ENCODE peak calls at places on chromosomes 13 and 19, in five cellular contexts. One of them, this sample, is unnamed.

GRCh38 chr13:51425410-51426042 is 27.3 kb downstream of the INTS6 start:
- DNase-seq in K562: no peak
- DNase-seq in IMR-90: peak
- DNase-seq in SK-N-SH: no peak
- DNase-seq in GM12878: no peak
- DNase-seq in this sample: no peak

GRCh38 chr13:51768976-51769375 is 35.0 kb downstream of the DHRS12 start:
- DNase-seq in K562: no peak
- DNase-seq in IMR-90: no peak
- DNase-seq in GM12878: no peak
- DNase-seq in SK-N-SH: no peak
- DNase-seq in this sample: no peak

GRCh38 chr19:15169541-15170285 is 31.1 kb downstream of the NOTCH3 start:
- DNase-seq in K562: peak
- DNase-seq in GM12878: no peak
- DNase-seq in SK-N-SH: no peak
- DNase-seq in IMR-90: no peak
- DNase-seq in this sample: no peak

GRCh38 chr13:51230473-51231105 is 8.4 kb downstream of the FAM124A start:
- DNase-seq in IMR-90: peak
- DNase-seq in SK-N-SH: no peak
- DNase-seq in K562: no peak
- DNase-seq in GM12878: no peak
- DNase-seq in this sample: no peak

GRCh38 chr13:40666058-40666904 is at the start of gene FOXO1:
- DNase-seq in K562: peak
- DNase-seq in GM12878: no peak
- DNase-seq in SK-N-SH: peak
- DNase-seq in IMR-90: peak
- DNase-seq in this sample: peak

GRCh38 chr19:51948979-51949378 is 21.7 kb downstream of the ZNF613 start:
- DNase-seq in K562: peak
- DNase-seq in SK-N-SH: peak
- DNase-seq in IMR-90: peak
- DNase-seq in GM12878: no peak
- DNase-seq in this sample: no peak

GRCh38 chr19:54030895-54031586 is 32.7 kb downstream of the VSTM1 start:
- DNase-seq in IMR-90: peak
- DNase-seq in GM12878: no peak
- DNase-seq in SK-N-SH: no peak
- DNase-seq in K562: peak
- DNase-seq in this sample: no peak

GRCh38 chr19:39919976-39920375 is 14.5 kb downstream of the FCGBP start:
- DNase-seq in K562: no peak
- DNase-seq in SK-N-SH: no peak
- DNase-seq in IMR-90: no peak
- DNase-seq in GM12878: no peak
- DNase-seq in this sample: no peak

GRCh38 chr19:31257025-31257424 is 92.2 kb downstream of the TSHZ3 start:
- DNase-seq in SK-N-SH: no peak
- DNase-seq in K562: no peak
- DNase-seq in GM12878: no peak
- DNase-seq in IMR-90: no peak
- DNase-seq in this sample: no peak

GRCh38 chr19:46609511-46610412 is 8.6 kb downstream of the CALM3 start:
- DNase-seq in SK-N-SH: peak
- DNase-seq in GM12878: no peak
- DNase-seq in IMR-90: no peak
- DNase-seq in K562: no peak
- DNase-seq in this sample: no peak

GRCh38 chr19:34120846-34121639 is 51.3 kb upstream of the LSM14A start:
- DNase-seq in GM12878: no peak
- DNase-seq in SK-N-SH: peak
- DNase-seq in IMR-90: peak
- DNase-seq in K562: peak
- DNase-seq in this sample: peak

GRCh38 chr13:110912651-110913051 is 2.2 kb downstream of the ANKRD10 start:
- DNase-seq in GM12878: no peak
- DNase-seq in K562: no peak
- DNase-seq in IMR-90: peak
- DNase-seq in SK-N-SH: no peak
- DNase-seq in this sample: peak

GRCh38 chr13:106532111-106532929 is 3.1 kb downstream of the EFNB2 start:
- DNase-seq in SK-N-SH: peak
- DNase-seq in GM12878: no peak
- DNase-seq in K562: no peak
- DNase-seq in IMR-90: peak
- DNase-seq in this sample: no peak

GRCh38 chr19:3980353-3981251 is 4.7 kb downstream of the EEF2 start:
- DNase-seq in K562: no peak
- DNase-seq in IMR-90: no peak
- DNase-seq in GM12878: no peak
- DNase-seq in SK-N-SH: peak
- DNase-seq in this sample: no peak

GRCh38 chr13:25869941-25870340 is 181.9 kb downstream of the SHISA2 start:
- DNase-seq in IMR-90: no peak
- DNase-seq in GM12878: no peak
- DNase-seq in K562: no peak
- DNase-seq in SK-N-SH: no peak
- DNase-seq in this sample: no peak

GRCh38 chr13:37225414-37226047 is 120.1 kb upstream of the CSNK1A1L start:
- DNase-seq in SK-N-SH: no peak
- DNase-seq in K562: no peak
- DNase-seq in GM12878: no peak
- DNase-seq in IMR-90: peak
- DNase-seq in this sample: no peak

GRCh38 chr13:91144054-91144453 is 203.4 kb upstream of the MIR17HG start:
- DNase-seq in SK-N-SH: peak
- DNase-seq in K562: no peak
- DNase-seq in GM12878: no peak
- DNase-seq in IMR-90: no peak
- DNase-seq in this sample: no peak

GRCh38 chr13:111590796-111591195 is 270.4 kb downstream of the TEX29 start:
- DNase-seq in GM12878: no peak
- DNase-seq in K562: no peak
- DNase-seq in SK-N-SH: no peak
- DNase-seq in IMR-90: no peak
- DNase-seq in this sample: no peak

GRCh38 chr19:2051771-2052704 is 994 bp upstream of the MKNK2 start:
- DNase-seq in IMR-90: no peak
- DNase-seq in SK-N-SH: no peak
- DNase-seq in K562: no peak
- DNase-seq in GM12878: peak
- DNase-seq in this sample: no peak

GRCh38 chr13:106161186-106161585 is 374.3 kb downstream of the EFNB2 start:
- DNase-seq in SK-N-SH: no peak
- DNase-seq in GM12878: no peak
- DNase-seq in IMR-90: no peak
- DNase-seq in K562: no peak
- DNase-seq in this sample: no peak

GRCh38 chr19:54470991-54471782 is 1.9 kb downstream of the CDC42EP5 start:
- DNase-seq in IMR-90: no peak
- DNase-seq in GM12878: no peak
- DNase-seq in SK-N-SH: no peak
- DNase-seq in K562: peak
- DNase-seq in this sample: no peak

GRCh38 chr13:34561033-34561432 is 381.0 kb upstream of the NBEA start:
- DNase-seq in SK-N-SH: no peak
- DNase-seq in K562: no peak
- DNase-seq in GM12878: no peak
- DNase-seq in IMR-90: no peak
- DNase-seq in this sample: no peak

GRCh38 chr19:6214881-6215541 is 64.8 kb downstream of the MLLT1 start:
- DNase-seq in K562: no peak
- DNase-seq in SK-N-SH: no peak
- DNase-seq in IMR-90: no peak
- DNase-seq in GM12878: no peak
- DNase-seq in this sample: no peak

GRCh38 chr13:90686438-90686837 is 661.0 kb upstream of the MIR17HG start:
- DNase-seq in GM12878: no peak
- DNase-seq in K562: no peak
- DNase-seq in SK-N-SH: no peak
- DNase-seq in IMR-90: peak
- DNase-seq in this sample: no peak

DNA sequence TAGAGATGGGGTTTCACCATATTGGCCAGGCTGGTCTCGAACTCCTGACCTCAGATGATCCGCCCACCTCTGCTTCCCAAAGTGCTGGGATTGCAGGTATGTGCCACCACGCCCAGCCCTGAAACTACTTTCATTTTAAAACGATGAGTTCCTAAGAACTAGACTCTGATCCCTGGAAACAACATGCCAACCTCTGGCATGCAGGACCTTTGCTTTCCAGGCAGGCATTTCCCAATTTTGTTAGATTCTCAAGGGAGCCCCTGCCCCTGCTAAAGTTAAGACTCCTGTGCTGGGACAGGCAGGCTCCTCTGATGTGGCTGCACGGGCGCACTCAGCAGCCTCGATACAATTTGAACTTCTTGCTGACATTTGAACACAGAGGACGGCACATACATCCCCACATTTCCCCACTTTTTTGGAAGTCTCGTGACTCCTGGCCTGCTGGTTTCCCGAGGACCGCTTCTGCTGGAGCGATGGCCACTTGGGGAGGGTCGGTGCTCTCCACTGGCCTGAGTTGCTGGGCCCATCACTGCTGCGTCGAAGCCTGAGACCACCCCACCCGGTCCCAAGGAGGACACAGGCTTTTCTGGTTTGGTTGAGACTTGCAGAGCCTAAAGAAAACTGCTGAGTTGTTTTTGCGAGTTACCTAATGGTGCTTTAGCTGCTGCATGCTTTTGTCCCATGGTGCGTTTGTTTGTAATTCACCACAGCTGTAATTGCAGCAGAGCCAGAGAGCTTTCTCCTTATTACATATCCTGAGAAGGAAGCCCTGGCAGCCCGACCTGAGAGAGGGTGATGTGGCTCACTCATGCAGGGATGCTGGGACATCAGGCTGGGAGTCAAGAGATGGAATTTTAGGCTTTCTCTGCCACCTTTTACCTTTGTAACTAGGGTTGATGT is 8.2 kb downstream of the ATP11A start:
- DNase-seq in SK-N-SH: no peak
- DNase-seq in GM12878: no peak
- DNase-seq in IMR-90: peak
- DNase-seq in K562: no peak
- DNase-seq in this sample: no peak
- TF ChIP-seq RCOR1 in SK-N-SH: no peak
- TF ChIP-seq RCOR1 in GM12878: no peak
- TF ChIP-seq RCOR1 in IMR-90: no peak
- TF ChIP-seq RCOR1 in K562: no peak
- TF ChIP-seq RCOR1 in this sample: no peak

DNA sequence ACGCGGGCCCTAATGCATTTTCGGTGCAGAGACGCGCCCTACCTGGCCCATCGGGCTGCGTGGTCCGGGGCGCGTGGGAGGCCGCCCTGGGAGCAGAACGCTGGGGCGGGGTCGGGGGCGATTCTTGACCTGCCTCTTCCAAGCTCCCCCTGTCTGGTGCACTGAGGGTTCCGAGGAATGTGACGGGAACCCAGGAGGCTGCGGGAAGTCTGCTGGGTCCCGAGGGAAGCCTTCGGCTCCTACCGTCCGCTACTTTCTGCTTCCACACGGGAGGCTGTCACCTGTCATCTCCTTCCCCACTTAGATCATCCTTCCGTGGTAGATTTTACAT is 768 bp upstream of the SPRYD7 start:
- DNase-seq in SK-N-SH: no peak
- DNase-seq in IMR-90: no peak
- DNase-seq in K562: no peak
- DNase-seq in GM12878: no peak
- DNase-seq in this sample: no peak
- TF ChIP-seq RCOR1 in SK-N-SH: no peak
- TF ChIP-seq RCOR1 in IMR-90: no peak
- TF ChIP-seq RCOR1 in K562: no peak
- TF ChIP-seq RCOR1 in GM12878: no peak
- TF ChIP-seq RCOR1 in this sample: no peak

GRCh38 chr13:108779308-108779707 is 149.9 kb downstream of the MYO16 start:
- DNase-seq in K562: peak
- DNase-seq in GM12878: no peak
- DNase-seq in IMR-90: no peak
- DNase-seq in SK-N-SH: no peak
- DNase-seq in this sample: no peak
- TF ChIP-seq RCOR1 in K562: no peak
- TF ChIP-seq RCOR1 in GM12878: no peak
- TF ChIP-seq RCOR1 in IMR-90: no peak
- TF ChIP-seq RCOR1 in SK-N-SH: no peak
- TF ChIP-seq RCOR1 in this sample: no peak

GRCh38 chr13:44048326-44048725 is 168.6 kb downstream of the LACC1 start:
- DNase-seq in IMR-90: no peak
- DNase-seq in SK-N-SH: no peak
- DNase-seq in GM12878: no peak
- DNase-seq in K562: no peak
- DNase-seq in this sample: no peak

GRCh38 chr13:44046428-44046827 is 166.7 kb downstream of the LACC1 start:
- DNase-seq in SK-N-SH: no peak
- DNase-seq in IMR-90: no peak
- DNase-seq in GM12878: no peak
- DNase-seq in K562: no peak
- DNase-seq in this sample: no peak

GRCh38 chr13:44045179-44045562 is 165.5 kb downstream of the LACC1 start:
- DNase-seq in GM12878: no peak
- DNase-seq in SK-N-SH: peak
- DNase-seq in IMR-90: no peak
- DNase-seq in K562: no peak
- DNase-seq in this sample: no peak

GRCh38 chr13:44040754-44041100 is 161.0 kb downstream of the LACC1 start:
- DNase-seq in IMR-90: peak
- DNase-seq in K562: no peak
- DNase-seq in GM12878: no peak
- DNase-seq in SK-N-SH: no peak
- DNase-seq in this sample: no peak

DNA sequence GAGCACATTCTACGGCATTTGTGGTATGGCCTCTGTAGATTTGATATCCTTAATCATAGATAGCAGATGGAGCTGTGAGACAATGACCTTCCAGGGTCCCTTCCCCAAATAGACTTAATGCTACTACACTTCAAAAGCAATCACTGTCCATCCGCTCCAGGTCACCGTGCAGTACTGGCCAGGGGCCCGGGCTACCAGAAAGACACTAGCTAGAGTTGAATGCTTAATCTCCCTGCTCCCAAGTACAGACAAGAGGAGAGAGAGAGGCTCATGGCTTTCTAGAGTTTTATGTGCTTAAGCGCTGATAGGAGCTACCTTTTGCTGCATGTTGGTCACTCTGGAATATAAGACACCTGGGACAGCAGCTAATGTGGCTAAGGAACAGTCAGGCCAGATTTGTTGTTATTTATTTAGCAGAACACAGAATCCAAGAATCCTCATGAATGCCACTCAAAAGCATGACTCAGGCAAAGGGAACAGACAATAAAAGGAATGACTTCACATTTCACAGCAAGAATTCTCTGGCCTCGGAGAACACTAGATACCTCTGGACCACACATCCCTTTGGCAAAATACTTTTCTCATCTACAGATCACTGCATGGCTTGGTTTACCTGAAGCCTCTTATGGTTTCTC is 165.0 kb downstream of the LACC1 start:
- DNase-seq in SK-N-SH: no peak
- DNase-seq in GM12878: no peak
- DNase-seq in IMR-90: no peak
- DNase-seq in K562: no peak
- DNase-seq in this sample: peak
- TF ChIP-seq RCOR1 in SK-N-SH: no peak
- TF ChIP-seq RCOR1 in GM12878: no peak
- TF ChIP-seq RCOR1 in IMR-90: no peak
- TF ChIP-seq RCOR1 in K562: no peak
- TF ChIP-seq RCOR1 in this sample: no peak

GRCh38 chr13:23271331-23271730 is 90.6 kb downstream of the SGCG start:
- DNase-seq in GM12878: no peak
- DNase-seq in K562: no peak
- DNase-seq in SK-N-SH: no peak
- DNase-seq in IMR-90: no peak
- DNase-seq in this sample: no peak
- TF ChIP-seq RCOR1 in GM12878: no peak
- TF ChIP-seq RCOR1 in K562: no peak
- TF ChIP-seq RCOR1 in SK-N-SH: no peak
- TF ChIP-seq RCOR1 in IMR-90: no peak
- TF ChIP-seq RCOR1 in this sample: no peak

This sample was measured in A549.